ENCODE peak calls at places on chromosome 4, in six cellular contexts. G is SK-N-SH, N is H9, D is tibial artery, K is astrocyte, O is fibroblast of the aortic adventitia. R is an unnamed sample.

GRCh38 chr4:41748074-41748787 is at the start of gene PHOX2B:
- DNase-seq in G (peak; percentile 70), N (peak; percentile 40), D (no peak), K (no peak), O (no peak), R (peak; percentile 24)

GRCh38 chr4:61200195-61200990 is at the start of gene ADGRL3:
- DNase-seq in G (peak; percentile 81), N (peak; percentile 89), D (peak; percentile 68), K (peak; percentile 44), O (peak; percentile 1), R (peak; percentile 11)

GRCh38 chr4:38204317-38205060 is 244.3 kb downstream of the PTTG2 start:
- DNase-seq in G (no peak), N (no peak), D (no peak), K (no peak), O (no peak), R (no peak)

GRCh38 chr4:1417522-1418390 is 11.5 kb upstream of the NKX1-1 start:
- DNase-seq in G (peak; percentile 30), N (peak; percentile 31), D (peak; percentile 54), K (no peak), O (no peak), R (no peak)

GRCh38 chr4:152920768-152921167 is 15.4 kb upstream of the FHDC1 start:
- DNase-seq in G (no peak), N (no peak), D (no peak), K (peak; percentile 34), O (peak; percentile 13), R (no peak)

GRCh38 chr4:141124224-141124623 is 9.0 kb downstream of the RNF150 start:
- DNase-seq in G (no peak), N (no peak), D (no peak), K (peak; percentile 89), O (no peak), R (no peak)

GRCh38 chr4:3291969-3292570 is 751 bp upstream of the RGS12 start:
- DNase-seq in G (peak; percentile 84), N (peak; percentile 53), D (peak; percentile 85), K (peak; percentile 11), O (peak; percentile 18), R (no peak)

GRCh38 chr4:122765702-122766352 is 33.3 kb downstream of the BBS12 start:
- DNase-seq in G (no peak), N (no peak), D (no peak), K (peak; percentile 87), O (peak; percentile 93), R (no peak)

GRCh38 chr4:97987019-97987648 is 156.1 kb downstream of the STPG2 start:
- DNase-seq in G (peak; percentile 41), N (no peak), D (no peak), K (peak; percentile 6), O (peak; percentile 17), R (peak; percentile 20)

GRCh38 chr4:3367866-3368265 is 73.9 kb upstream of the HGFAC start:
- DNase-seq in G (no peak), N (no peak), D (no peak), K (no peak), O (no peak), R (peak; percentile 14)

GRCh38 chr4:19224820-19225219 is 1026.9 kb upstream of the SLIT2 start:
- DNase-seq in G (peak; percentile 15), N (no peak), D (no peak), K (no peak), O (peak; percentile 63), R (peak; percentile 16)

GRCh38 chr4:67332627-67333026 is 212.7 kb downstream of the CENPC start:
- DNase-seq in G (peak; percentile 1), N (peak; percentile 36), D (no peak), K (no peak), O (no peak), R (no peak)

GRCh38 chr4:121326580-121326979 is 54.2 kb downstream of the QRFPR start:
- DNase-seq in G (no peak), N (no peak), D (no peak), K (no peak), O (no peak), R (no peak)

GRCh38 chr4:8069102-8069752 is 89.4 kb downstream of the ABLIM2 start:
- DNase-seq in G (no peak), N (no peak), D (no peak), K (no peak), O (no peak), R (no peak)

GRCh38 chr4:858136-858535 is 32.2 kb upstream of the CPLX1 start:
- DNase-seq in G (no peak), N (no peak), D (no peak), K (no peak), O (no peak), R (no peak)

GRCh38 chr4:93313207-93313606 is 515.3 kb upstream of the ATOH1 start:
- DNase-seq in G (no peak), N (no peak), D (no peak), K (no peak), O (no peak), R (no peak)

GRCh38 chr4:7447236-7447635 is 12.5 kb upstream of the PSAPL1 start:
- DNase-seq in G (no peak), N (no peak), D (no peak), K (no peak), O (no peak), R (no peak)

GRCh38 chr4:173448103-173448502 is 49.2 kb upstream of the SCRG1 start:
- DNase-seq in G (peak; percentile 47), N (no peak), D (no peak), K (peak; percentile 59), O (peak; percentile 60), R (no peak)

GRCh38 chr4:178316211-178316610 is 874.0 kb upstream of the AGA start:
- DNase-seq in G (no peak), N (no peak), D (no peak), K (no peak), O (no peak), R (no peak)

GRCh38 chr4:125316391-125316780 is 1.6 kb downstream of the FAT4 start:
- DNase-seq in G (peak; percentile 39), N (peak; percentile 56), D (peak; percentile 75), K (no peak), O (no peak), R (peak; percentile 30)

GRCh38 chr4:73248416-73248815 is 10.2 kb downstream of the ANKRD17 start:
- DNase-seq in G (no peak), N (no peak), D (no peak), K (no peak), O (no peak), R (no peak)

GRCh38 chr4:73250642-73251041 is 8.0 kb downstream of the ANKRD17 start:
- DNase-seq in G (no peak), N (no peak), D (no peak), K (no peak), O (no peak), R (no peak)

GRCh38 chr4:73252001-73252400 is 6.6 kb downstream of the ANKRD17 start:
- DNase-seq in G (no peak), N (no peak), D (no peak), K (no peak), O (no peak), R (no peak)

GRCh38 chr4:73248821-73249220 is 9.8 kb downstream of the ANKRD17 start:
- DNase-seq in G (no peak), N (no peak), D (no peak), K (no peak), O (no peak), R (no peak)

DNA sequence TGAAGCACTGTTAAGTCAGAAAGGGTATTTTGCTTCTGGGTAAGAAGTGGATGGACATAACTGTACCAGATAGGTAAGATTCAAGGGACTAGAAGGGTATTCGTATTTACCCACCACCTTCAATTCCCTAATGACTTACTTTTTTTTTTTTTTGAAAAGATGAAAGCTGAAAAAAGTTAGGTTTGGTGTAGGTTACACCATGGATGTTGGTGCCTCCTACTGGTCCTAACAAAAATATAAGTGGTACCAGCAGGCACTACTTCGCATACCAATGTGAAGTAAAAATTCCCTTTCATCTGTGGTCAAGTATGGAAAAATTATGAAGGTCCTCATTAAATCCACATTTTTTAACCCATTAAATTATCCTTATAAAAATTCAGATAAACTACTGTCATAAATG is 7.2 kb downstream of the ANKRD17 start:
- DNase-seq in G (no peak), N (no peak), D (no peak), K (no peak), O (no peak), R (no peak)
- TF ChIP-seq CTCF in G (peak; percentile 32), N (peak; percentile 36), D (no peak), K (no peak), O (no peak), R (no peak)

DNA sequence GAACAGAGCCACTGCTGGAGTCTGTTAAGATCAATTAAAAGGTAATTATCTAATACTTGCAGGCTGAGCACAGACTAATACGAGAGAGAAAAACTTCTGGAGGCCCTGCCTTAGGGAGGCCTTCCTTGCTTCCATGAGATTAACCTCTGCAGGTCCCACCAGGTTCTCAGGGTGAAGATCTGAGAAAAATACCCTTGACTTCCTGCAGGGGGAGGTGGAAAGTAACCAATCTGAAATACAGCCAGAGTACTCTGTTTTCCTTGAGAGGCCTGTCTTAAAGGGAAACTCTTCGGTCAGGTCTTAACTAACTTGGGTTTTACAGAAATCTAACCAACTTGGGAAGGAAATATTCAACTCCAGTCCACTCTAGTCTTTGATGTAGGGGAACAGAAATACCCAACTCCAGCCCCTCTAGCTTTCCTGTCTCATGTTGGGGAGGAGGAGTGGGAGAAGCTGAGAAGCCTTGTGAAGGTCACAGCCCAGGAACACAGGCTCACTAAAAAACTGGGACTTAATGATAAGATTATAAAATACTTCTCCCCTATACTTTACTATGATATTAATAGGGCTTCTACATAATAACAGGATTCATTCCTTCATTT is 77.1 kb downstream of the TBCK start:
- DNase-seq in G (peak; percentile 21), N (peak; percentile 46), D (no peak), K (peak; percentile 14), O (peak; percentile 52), R (no peak)
- TF ChIP-seq CTCF in G (peak; percentile 61), N (peak; percentile 79), D (peak; percentile 60), K (peak; percentile 63), O (peak; percentile 72), R (peak; percentile 43)

GRCh38 chr4:185210102-185210981 is 944 bp downstream of the SNX25 start:
- DNase-seq in G (peak; percentile 82), N (peak; percentile 58), D (peak; percentile 85), K (peak; percentile 46), O (peak; percentile 64), R (no peak)

GRCh38 chr4:185212566-185212965 is 3.2 kb downstream of the SNX25 start:
- DNase-seq in G (no peak), N (no peak), D (no peak), K (peak; percentile 37), O (no peak), R (no peak)

GRCh38 chr4:185211641-185212040 is 2.2 kb downstream of the SNX25 start:
- DNase-seq in G (no peak), N (no peak), D (no peak), K (no peak), O (no peak), R (no peak)

GRCh38 chr4:185211035-185211434 is 1.6 kb downstream of the SNX25 start:
- DNase-seq in G (no peak), N (no peak), D (no peak), K (no peak), O (peak; percentile 42), R (no peak)

GRCh38 chr4:185209031-185209851 is at the start of gene SNX25:
- DNase-seq in G (peak; percentile 94), N (peak; percentile 89), D (peak; percentile 95), K (peak; percentile 54), O (peak; percentile 54), R (peak; percentile 93)
- TF ChIP-seq CTCF in G (peak; percentile 11), N (peak; percentile 26), D (no peak), K (no peak), O (no peak), R (peak; percentile 60)

DNA sequence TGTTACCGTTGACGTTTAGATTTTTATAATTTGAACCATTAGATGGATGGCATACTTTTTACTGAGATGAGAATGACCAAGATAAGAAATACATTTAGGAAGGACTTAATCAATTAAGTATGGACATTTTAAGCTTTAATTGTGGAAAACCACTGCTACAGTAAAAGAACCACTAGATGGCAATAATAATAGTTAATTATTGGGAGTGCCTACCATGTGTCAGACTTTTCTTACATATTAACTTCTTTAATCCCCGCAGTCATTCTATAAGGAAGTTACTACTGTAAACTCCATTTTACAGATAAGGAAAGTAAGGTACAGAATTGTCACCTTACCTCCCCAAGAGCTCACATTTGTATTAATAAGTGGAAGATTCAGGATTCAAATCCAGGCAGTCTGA is 48.5 kb upstream of the MYOZ2 start:
- DNase-seq in G (no peak), N (no peak), D (no peak), K (no peak), O (peak; percentile 51), R (no peak)
- TF ChIP-seq CTCF in G (peak; percentile 54), N (no peak), D (no peak), K (peak; percentile 4), O (peak; percentile 44), R (no peak)

R was measured in GM13976.